ENCODE peak calls at places on chromosome 5, in seven cellular contexts. One of them, this sample, is unnamed.

GRCh38 chr5:3542158-3542557 is 53.5 kb upstream of the IRX1 start:
- DNase-seq in mesendoderm: peak; percentile 22
- DNase-seq in HT-29: no peak
- DNase-seq in GM23248: no peak
- DNase-seq in activated CD4-positive, alpha-beta T cell treated with anti-CD3 and anti-CD28 coated beads for 24 hours: no peak
- DNase-seq in stimulated activated CD4-positive, alpha-beta T cell treated with anti-CD3 and anti-CD28 coated beads, Interleukin-1b, Interleukin-23, amount 100 ng/mL, for 24 hours: no peak
- DNase-seq in kidney tubule cell: peak; percentile 26
- DNase-seq in this sample: no peak

GRCh38 chr5:66407739-66408138 is 188.5 kb upstream of the MAST4 start:
- DNase-seq in mesendoderm: no peak
- DNase-seq in HT-29: no peak
- DNase-seq in GM23248: no peak
- DNase-seq in activated CD4-positive, alpha-beta T cell treated with anti-CD3 and anti-CD28 coated beads for 24 hours: no peak
- DNase-seq in stimulated activated CD4-positive, alpha-beta T cell treated with anti-CD3 and anti-CD28 coated beads, Interleukin-1b, Interleukin-23, amount 100 ng/mL, for 24 hours: no peak
- DNase-seq in kidney tubule cell: no peak
- DNase-seq in this sample: no peak

GRCh38 chr5:150377964-150378694 is 20.6 kb downstream of the TCOF1 start:
- DNase-seq in mesendoderm: peak; percentile 80
- DNase-seq in HT-29: no peak
- DNase-seq in GM23248: peak; percentile 94
- DNase-seq in activated CD4-positive, alpha-beta T cell treated with anti-CD3 and anti-CD28 coated beads for 24 hours: no peak
- DNase-seq in stimulated activated CD4-positive, alpha-beta T cell treated with anti-CD3 and anti-CD28 coated beads, Interleukin-1b, Interleukin-23, amount 100 ng/mL, for 24 hours: no peak
- DNase-seq in kidney tubule cell: peak; percentile 73
- DNase-seq in this sample: no peak

GRCh38 chr5:133754575-133755169 is 142.3 kb upstream of the FSTL4 start:
- DNase-seq in mesendoderm: peak; percentile 74
- DNase-seq in HT-29: peak; percentile 59
- DNase-seq in GM23248: peak; percentile 51
- DNase-seq in activated CD4-positive, alpha-beta T cell treated with anti-CD3 and anti-CD28 coated beads for 24 hours: peak; percentile 1
- DNase-seq in stimulated activated CD4-positive, alpha-beta T cell treated with anti-CD3 and anti-CD28 coated beads, Interleukin-1b, Interleukin-23, amount 100 ng/mL, for 24 hours: no peak
- DNase-seq in kidney tubule cell: peak; percentile 49
- DNase-seq in this sample: no peak

GRCh38 chr5:1375871-1376850 is 31.3 kb upstream of the CLPTM1L start:
- DNase-seq in mesendoderm: no peak
- DNase-seq in HT-29: no peak
- DNase-seq in GM23248: peak; percentile 66
- DNase-seq in activated CD4-positive, alpha-beta T cell treated with anti-CD3 and anti-CD28 coated beads for 24 hours: no peak
- DNase-seq in stimulated activated CD4-positive, alpha-beta T cell treated with anti-CD3 and anti-CD28 coated beads, Interleukin-1b, Interleukin-23, amount 100 ng/mL, for 24 hours: no peak
- DNase-seq in kidney tubule cell: peak; percentile 23
- DNase-seq in this sample: no peak

GRCh38 chr5:106376522-106376921 is 1294.2 kb downstream of the EFNA5 start:
- DNase-seq in mesendoderm: no peak
- DNase-seq in HT-29: peak; percentile 31
- DNase-seq in GM23248: peak; percentile 2
- DNase-seq in activated CD4-positive, alpha-beta T cell treated with anti-CD3 and anti-CD28 coated beads for 24 hours: no peak
- DNase-seq in stimulated activated CD4-positive, alpha-beta T cell treated with anti-CD3 and anti-CD28 coated beads, Interleukin-1b, Interleukin-23, amount 100 ng/mL, for 24 hours: no peak
- DNase-seq in kidney tubule cell: peak; percentile 55
- DNase-seq in this sample: no peak

GRCh38 chr5:179805529-179806249 is 977 bp downstream of the MGAT4B start:
- DNase-seq in mesendoderm: no peak
- DNase-seq in HT-29: peak; percentile 45
- DNase-seq in GM23248: peak; percentile 82
- DNase-seq in activated CD4-positive, alpha-beta T cell treated with anti-CD3 and anti-CD28 coated beads for 24 hours: no peak
- DNase-seq in stimulated activated CD4-positive, alpha-beta T cell treated with anti-CD3 and anti-CD28 coated beads, Interleukin-1b, Interleukin-23, amount 100 ng/mL, for 24 hours: no peak
- DNase-seq in kidney tubule cell: peak; percentile 49
- DNase-seq in this sample: no peak

GRCh38 chr5:96901384-96901783 is 25.1 kb downstream of the ERAP2 start:
- DNase-seq in mesendoderm: peak; percentile 59
- DNase-seq in HT-29: no peak
- DNase-seq in GM23248: no peak
- DNase-seq in activated CD4-positive, alpha-beta T cell treated with anti-CD3 and anti-CD28 coated beads for 24 hours: no peak
- DNase-seq in stimulated activated CD4-positive, alpha-beta T cell treated with anti-CD3 and anti-CD28 coated beads, Interleukin-1b, Interleukin-23, amount 100 ng/mL, for 24 hours: no peak
- DNase-seq in kidney tubule cell: no peak
- DNase-seq in this sample: no peak

GRCh38 chr5:146291421-146292074 is 47.1 kb upstream of the POU4F3 start:
- DNase-seq in mesendoderm: peak; percentile 60
- DNase-seq in HT-29: peak; percentile 66
- DNase-seq in GM23248: peak; percentile 65
- DNase-seq in activated CD4-positive, alpha-beta T cell treated with anti-CD3 and anti-CD28 coated beads for 24 hours: no peak
- DNase-seq in stimulated activated CD4-positive, alpha-beta T cell treated with anti-CD3 and anti-CD28 coated beads, Interleukin-1b, Interleukin-23, amount 100 ng/mL, for 24 hours: no peak
- DNase-seq in kidney tubule cell: peak; percentile 63
- DNase-seq in this sample: no peak

GRCh38 chr5:172107606-172108005 is 80.4 kb downstream of the STK10 start:
- DNase-seq in mesendoderm: peak; percentile 63
- DNase-seq in HT-29: no peak
- DNase-seq in GM23248: peak; percentile 90
- DNase-seq in activated CD4-positive, alpha-beta T cell treated with anti-CD3 and anti-CD28 coated beads for 24 hours: no peak
- DNase-seq in stimulated activated CD4-positive, alpha-beta T cell treated with anti-CD3 and anti-CD28 coated beads, Interleukin-1b, Interleukin-23, amount 100 ng/mL, for 24 hours: no peak
- DNase-seq in kidney tubule cell: peak; percentile 63
- DNase-seq in this sample: no peak

GRCh38 chr5:42991477-42992034 is 48.6 kb downstream of the ANXA2R start:
- DNase-seq in mesendoderm: peak; percentile 29
- DNase-seq in HT-29: peak; percentile 73
- DNase-seq in GM23248: no peak
- DNase-seq in activated CD4-positive, alpha-beta T cell treated with anti-CD3 and anti-CD28 coated beads for 24 hours: no peak
- DNase-seq in stimulated activated CD4-positive, alpha-beta T cell treated with anti-CD3 and anti-CD28 coated beads, Interleukin-1b, Interleukin-23, amount 100 ng/mL, for 24 hours: peak; percentile 34
- DNase-seq in kidney tubule cell: no peak
- DNase-seq in this sample: no peak

GRCh38 chr5:29852329-29852728 is 1341.2 kb upstream of the CDH6 start:
- DNase-seq in mesendoderm: no peak
- DNase-seq in HT-29: no peak
- DNase-seq in GM23248: no peak
- DNase-seq in activated CD4-positive, alpha-beta T cell treated with anti-CD3 and anti-CD28 coated beads for 24 hours: no peak
- DNase-seq in stimulated activated CD4-positive, alpha-beta T cell treated with anti-CD3 and anti-CD28 coated beads, Interleukin-1b, Interleukin-23, amount 100 ng/mL, for 24 hours: no peak
- DNase-seq in kidney tubule cell: no peak
- DNase-seq in this sample: no peak

GRCh38 chr5:111775224-111775623 is 18.2 kb upstream of the NREP start:
- DNase-seq in mesendoderm: peak; percentile 22
- DNase-seq in HT-29: no peak
- DNase-seq in GM23248: peak; percentile 29
- DNase-seq in activated CD4-positive, alpha-beta T cell treated with anti-CD3 and anti-CD28 coated beads for 24 hours: no peak
- DNase-seq in stimulated activated CD4-positive, alpha-beta T cell treated with anti-CD3 and anti-CD28 coated beads, Interleukin-1b, Interleukin-23, amount 100 ng/mL, for 24 hours: no peak
- DNase-seq in kidney tubule cell: no peak
- DNase-seq in this sample: no peak

GRCh38 chr5:16574789-16575785 is 41.7 kb downstream of the RETREG1 start:
- DNase-seq in mesendoderm: peak; percentile 38
- DNase-seq in HT-29: no peak
- DNase-seq in GM23248: peak; percentile 97
- DNase-seq in activated CD4-positive, alpha-beta T cell treated with anti-CD3 and anti-CD28 coated beads for 24 hours: no peak
- DNase-seq in stimulated activated CD4-positive, alpha-beta T cell treated with anti-CD3 and anti-CD28 coated beads, Interleukin-1b, Interleukin-23, amount 100 ng/mL, for 24 hours: no peak
- DNase-seq in kidney tubule cell: peak; percentile 73
- DNase-seq in this sample: no peak

GRCh38 chr5:39520232-39520572 is 95.4 kb upstream of the DAB2 start:
- DNase-seq in mesendoderm: no peak
- DNase-seq in HT-29: no peak
- DNase-seq in GM23248: peak; percentile 91
- DNase-seq in activated CD4-positive, alpha-beta T cell treated with anti-CD3 and anti-CD28 coated beads for 24 hours: no peak
- DNase-seq in stimulated activated CD4-positive, alpha-beta T cell treated with anti-CD3 and anti-CD28 coated beads, Interleukin-1b, Interleukin-23, amount 100 ng/mL, for 24 hours: no peak
- DNase-seq in kidney tubule cell: peak; percentile 59
- DNase-seq in this sample: no peak

GRCh38 chr5:120452471-120452870 is 11.6 kb upstream of the PRR16 start:
- DNase-seq in mesendoderm: peak; percentile 34
- DNase-seq in HT-29: no peak
- DNase-seq in GM23248: peak; percentile 20
- DNase-seq in activated CD4-positive, alpha-beta T cell treated with anti-CD3 and anti-CD28 coated beads for 24 hours: no peak
- DNase-seq in stimulated activated CD4-positive, alpha-beta T cell treated with anti-CD3 and anti-CD28 coated beads, Interleukin-1b, Interleukin-23, amount 100 ng/mL, for 24 hours: no peak
- DNase-seq in kidney tubule cell: peak; percentile 8
- DNase-seq in this sample: no peak

GRCh38 chr5:35902032-35902681 is 36.3 kb downstream of the CAPSL start:
- DNase-seq in mesendoderm: no peak
- DNase-seq in HT-29: no peak
- DNase-seq in GM23248: no peak
- DNase-seq in activated CD4-positive, alpha-beta T cell treated with anti-CD3 and anti-CD28 coated beads for 24 hours: no peak
- DNase-seq in stimulated activated CD4-positive, alpha-beta T cell treated with anti-CD3 and anti-CD28 coated beads, Interleukin-1b, Interleukin-23, amount 100 ng/mL, for 24 hours: no peak
- DNase-seq in kidney tubule cell: peak; percentile 51
- DNase-seq in this sample: no peak

GRCh38 chr5:54030981-54031380 is 279.4 kb downstream of the ARL15 start:
- DNase-seq in mesendoderm: no peak
- DNase-seq in HT-29: no peak
- DNase-seq in GM23248: no peak
- DNase-seq in activated CD4-positive, alpha-beta T cell treated with anti-CD3 and anti-CD28 coated beads for 24 hours: no peak
- DNase-seq in stimulated activated CD4-positive, alpha-beta T cell treated with anti-CD3 and anti-CD28 coated beads, Interleukin-1b, Interleukin-23, amount 100 ng/mL, for 24 hours: no peak
- DNase-seq in kidney tubule cell: no peak
- DNase-seq in this sample: no peak

GRCh38 chr5:38540348-38540747 is 16.1 kb downstream of the LIFR start:
- DNase-seq in mesendoderm: no peak
- DNase-seq in HT-29: no peak
- DNase-seq in GM23248: no peak
- DNase-seq in activated CD4-positive, alpha-beta T cell treated with anti-CD3 and anti-CD28 coated beads for 24 hours: no peak
- DNase-seq in stimulated activated CD4-positive, alpha-beta T cell treated with anti-CD3 and anti-CD28 coated beads, Interleukin-1b, Interleukin-23, amount 100 ng/mL, for 24 hours: no peak
- DNase-seq in kidney tubule cell: no peak
- DNase-seq in this sample: peak; percentile 94

GRCh38 chr5:106292654-106293053 is 1378.1 kb downstream of the EFNA5 start:
- DNase-seq in mesendoderm: no peak
- DNase-seq in HT-29: no peak
- DNase-seq in GM23248: peak; percentile 23
- DNase-seq in activated CD4-positive, alpha-beta T cell treated with anti-CD3 and anti-CD28 coated beads for 24 hours: no peak
- DNase-seq in stimulated activated CD4-positive, alpha-beta T cell treated with anti-CD3 and anti-CD28 coated beads, Interleukin-1b, Interleukin-23, amount 100 ng/mL, for 24 hours: no peak
- DNase-seq in kidney tubule cell: peak; percentile 51
- DNase-seq in this sample: no peak

GRCh38 chr5:173697931-173698579 is 81.6 kb upstream of the BOD1 start:
- DNase-seq in mesendoderm: no peak
- DNase-seq in HT-29: no peak
- DNase-seq in GM23248: no peak
- DNase-seq in activated CD4-positive, alpha-beta T cell treated with anti-CD3 and anti-CD28 coated beads for 24 hours: no peak
- DNase-seq in stimulated activated CD4-positive, alpha-beta T cell treated with anti-CD3 and anti-CD28 coated beads, Interleukin-1b, Interleukin-23, amount 100 ng/mL, for 24 hours: no peak
- DNase-seq in kidney tubule cell: no peak
- DNase-seq in this sample: no peak

GRCh38 chr5:103582364-103582763 is 19.8 kb upstream of the NUDT12 start:
- DNase-seq in mesendoderm: peak; percentile 64
- DNase-seq in HT-29: peak; percentile 66
- DNase-seq in GM23248: peak; percentile 63
- DNase-seq in activated CD4-positive, alpha-beta T cell treated with anti-CD3 and anti-CD28 coated beads for 24 hours: no peak
- DNase-seq in stimulated activated CD4-positive, alpha-beta T cell treated with anti-CD3 and anti-CD28 coated beads, Interleukin-1b, Interleukin-23, amount 100 ng/mL, for 24 hours: no peak
- DNase-seq in kidney tubule cell: peak; percentile 57
- DNase-seq in this sample: peak; percentile 43

GRCh38 chr5:83595217-83595616 is 123.7 kb downstream of the VCAN start:
- DNase-seq in mesendoderm: no peak
- DNase-seq in HT-29: peak; percentile 18
- DNase-seq in GM23248: no peak
- DNase-seq in activated CD4-positive, alpha-beta T cell treated with anti-CD3 and anti-CD28 coated beads for 24 hours: no peak
- DNase-seq in stimulated activated CD4-positive, alpha-beta T cell treated with anti-CD3 and anti-CD28 coated beads, Interleukin-1b, Interleukin-23, amount 100 ng/mL, for 24 hours: no peak
- DNase-seq in kidney tubule cell: no peak
- DNase-seq in this sample: no peak

GRCh38 chr5:179301796-179302195 is 43.5 kb downstream of the ADAMTS2 start:
- DNase-seq in mesendoderm: no peak
- DNase-seq in HT-29: no peak
- DNase-seq in GM23248: no peak
- DNase-seq in activated CD4-positive, alpha-beta T cell treated with anti-CD3 and anti-CD28 coated beads for 24 hours: no peak
- DNase-seq in stimulated activated CD4-positive, alpha-beta T cell treated with anti-CD3 and anti-CD28 coated beads, Interleukin-1b, Interleukin-23, amount 100 ng/mL, for 24 hours: no peak
- DNase-seq in kidney tubule cell: no peak
- DNase-seq in this sample: no peak

GRCh38 chr5:167452186-167452585 is 839.3 kb upstream of the WWC1 start:
- DNase-seq in mesendoderm: no peak
- DNase-seq in HT-29: no peak
- DNase-seq in GM23248: no peak
- DNase-seq in activated CD4-positive, alpha-beta T cell treated with anti-CD3 and anti-CD28 coated beads for 24 hours: no peak
- DNase-seq in stimulated activated CD4-positive, alpha-beta T cell treated with anti-CD3 and anti-CD28 coated beads, Interleukin-1b, Interleukin-23, amount 100 ng/mL, for 24 hours: no peak
- DNase-seq in kidney tubule cell: no peak
- DNase-seq in this sample: no peak

This sample was measured in NCI-H1436 treated with DMSO at 0.1 percent for 48 hours.